ENCODE peak calls at places on chromosomes 2 and 18, in six cellular contexts. A is lung; O is Kasumi-1; D is HuH-7; Y is stimulated activated CD4-positive, alpha-beta T cell treated with anti-CD3 and anti-CD28 coated beads, TNF-alpha, amount 100 ng/mL, for 4 hours; B is T-cell. R is an unnamed sample.

GRCh38 chr2:168961450-168962229 is 60.5 kb downstream of the G6PC2 start:
- DNase-seq in Y (no peak), O (peak), D (peak), A (peak), B (peak), R (peak)

GRCh38 chr2:237156857-237157550 is 71.3 kb downstream of the COPS8 start:
- DNase-seq in A (no peak), B (no peak), D (no peak), O (no peak), Y (no peak), R (no peak)

GRCh38 chr2:216083464-216084279 is 2.0 kb downstream of the TMEM169 start:
- DNase-seq in B (no peak), A (no peak), D (no peak), O (no peak), Y (no peak), R (no peak)

GRCh38 chr2:173468394-173468793 is 113.7 kb downstream of the CDCA7 start:
- DNase-seq in Y (no peak), D (no peak), A (no peak), O (no peak), B (no peak), R (no peak)

GRCh38 chr2:130760754-130761751 is 5.7 kb downstream of the AMER3 start:
- DNase-seq in O (no peak), Y (no peak), D (no peak), A (no peak), B (no peak), R (no peak)

GRCh38 chr2:1551905-1552304 is 138.6 kb downstream of the TPO start:
- DNase-seq in Y (no peak), B (no peak), D (no peak), A (no peak), O (no peak), R (no peak)

GRCh38 chr18:57806891-57807280 is 3.8 kb upstream of the ATP8B1 start:
- DNase-seq in A (no peak), B (no peak), D (no peak), Y (no peak), O (no peak), R (no peak)

GRCh38 chr2:148209598-148209997 is 188.7 kb downstream of the MBD5 start:
- DNase-seq in A (no peak), Y (no peak), B (no peak), O (peak), D (no peak), R (peak)

GRCh38 chr18:79479761-79480161 is 84.0 kb downstream of the NFATC1 start:
- DNase-seq in Y (no peak), D (no peak), O (no peak), B (no peak), A (no peak), R (no peak)

GRCh38 chr2:159118115-159118858 is 149.8 kb downstream of the TANC1 start:
- DNase-seq in D (peak), A (peak), O (peak), Y (peak), B (peak), R (peak)

GRCh38 chr18:45482286-45482685 is 133.0 kb upstream of the SLC14A2 start:
- DNase-seq in O (no peak), Y (no peak), A (no peak), B (no peak), D (no peak), R (no peak)

GRCh38 chr2:120175000-120175581 is 48.1 kb downstream of the TMEM185B start:
- DNase-seq in O (peak), Y (no peak), D (peak), A (no peak), B (no peak), R (peak)

GRCh38 chr18:63178526-63178880 is 141.1 kb downstream of the BCL2 start:
- DNase-seq in B (no peak), A (no peak), D (no peak), O (no peak), Y (no peak), R (peak)

GRCh38 chr2:230715201-230715600 is 2.6 kb downstream of the CAB39 start:
- DNase-seq in Y (no peak), D (no peak), B (no peak), O (no peak), A (no peak), R (peak)

GRCh38 chr2:8633186-8633734 is 48.6 kb upstream of the ID2 start:
- DNase-seq in B (no peak), O (no peak), D (no peak), A (no peak), Y (no peak), R (no peak)

GRCh38 chr2:79219383-79219988 is 59.9 kb upstream of the REG3A start:
- DNase-seq in Y (no peak), B (no peak), D (peak), O (peak), A (no peak), R (peak)

GRCh38 chr2:234701421-234701820 is 204.5 kb upstream of the ARL4C start:
- DNase-seq in A (peak), B (no peak), O (no peak), D (no peak), Y (no peak), R (no peak)

GRCh38 chr2:7031424-7032245 is 114.4 kb downstream of the RNF144A start:
- DNase-seq in A (peak), D (peak), O (no peak), B (peak), Y (peak), R (peak)

GRCh38 chr2:159204381-159204780 is 82.1 kb downstream of the WDSUB1 start:
- DNase-seq in Y (no peak), B (no peak), D (no peak), A (no peak), O (no peak), R (no peak)

GRCh38 chr2:237244976-237245646 is 159.4 kb downstream of the COPS8 start:
- DNase-seq in D (no peak), O (no peak), Y (no peak), A (no peak), B (no peak), R (peak)

GRCh38 chr2:144780983-144781382 is 261.1 kb upstream of the ZEB2 start:
- DNase-seq in A (no peak), D (no peak), B (no peak), Y (no peak), O (no peak), R (no peak)

GRCh38 chr2:161134547-161135518 is 25.4 kb upstream of the TANK start:
- DNase-seq in Y (no peak), D (no peak), B (no peak), O (no peak), A (no peak), R (no peak)

GRCh38 chr18:1665064-1665463 is 760.4 kb downstream of the ADCYAP1 start:
- DNase-seq in A (no peak), B (no peak), O (no peak), Y (no peak), D (no peak), R (no peak)

GRCh38 chr2:84782717-84783442 is 98.0 kb downstream of the TRABD2A start:
- DNase-seq in B (peak), A (no peak), O (no peak), D (no peak), Y (no peak), R (no peak)

GRCh38 chr2:5696741-5697521 is 4.7 kb downstream of the SOX11 start:
- DNase-seq in D (no peak), B (no peak), O (no peak), Y (no peak), A (no peak), R (no peak)

GRCh38 chr2:74498500-74499268 is 719 bp downstream of the LBX2 start:
- DNase-seq in Y (no peak), O (peak), D (no peak), B (no peak), A (no peak), R (peak)

GRCh38 chr2:127705281-127706065 is 4.2 kb downstream of the SFT2D3 start:
- DNase-seq in O (no peak), B (no peak), D (no peak), A (peak), Y (no peak), R (no peak)

GRCh38 chr2:56898986-56899385 is 715.2 kb downstream of the CCDC85A start:
- DNase-seq in A (no peak), O (no peak), Y (no peak), D (no peak), B (no peak), R (no peak)

GRCh38 chr18:53551868-53552426 is 672.5 kb downstream of the MBD2 start:
- DNase-seq in B (no peak), O (no peak), D (no peak), A (no peak), Y (no peak), R (no peak)

GRCh38 chr2:45813003-45813601 is 161.6 kb downstream of the PRKCE start:
- DNase-seq in O (no peak), B (no peak), A (no peak), Y (no peak), D (no peak), R (no peak)

GRCh38 chr18:5543036-5543671 is 643 bp downstream of the EPB41L3 start:
- DNase-seq in D (no peak), B (no peak), Y (no peak), O (no peak), A (no peak), R (no peak)

GRCh38 chr18:3424280-3424890 is 25.6 kb upstream of the TGIF1 start:
- DNase-seq in Y (no peak), B (no peak), D (no peak), A (no peak), O (no peak), R (peak)

GRCh38 chr18:76357585-76358265 is 137.3 kb downstream of the ZNF516 start:
- DNase-seq in D (no peak), O (no peak), B (no peak), A (no peak), Y (no peak), R (no peak)

GRCh38 chr2:238421695-238422035 is 5.1 kb upstream of the ASB1 start:
- DNase-seq in B (no peak), A (no peak), O (no peak), D (no peak), Y (no peak), R (no peak)

GRCh38 chr18:809985-810642 is 1.9 kb downstream of the YES1 start:
- DNase-seq in B (no peak), O (no peak), A (no peak), Y (no peak), D (no peak), R (no peak)

GRCh38 chr2:109290887-109291675 is 162.1 kb downstream of the SH3RF3 start:
- DNase-seq in D (no peak), O (no peak), B (no peak), A (no peak), Y (no peak), R (no peak)

GRCh38 chr2:100522430-100522829 is 40.4 kb upstream of the PDCL3 start:
- DNase-seq in A (no peak), Y (no peak), B (no peak), D (no peak), O (no peak), R (no peak)

GRCh38 chr2:241315879-241316700 is at the start of gene SEPTIN2:
- DNase-seq in D (no peak), O (no peak), A (peak), B (peak), Y (no peak), R (no peak)

GRCh38 chr18:63677490-63678225 is 16.0 kb upstream of the SERPINB3 start:
- DNase-seq in D (no peak), A (no peak), O (peak), Y (no peak), B (no peak), R (peak)